ENCODE peak calls at places on chromosome 1, in six cellular contexts. One of them, this sample, is unnamed.
A peak's percentile ranks its signal among the peaks of the same experiment; 100 is the strongest.

GRCh38 chr1:35707253-35708178 is 11.2 kb downstream of the C1orf216 start:
- DNase-seq in CD8-positive, alpha-beta T cell: peak; percentile 53
- DNase-seq in Calu3: peak; percentile 45
- DNase-seq in transverse colon: peak; percentile 35
- DNase-seq in heart right ventricle: peak; percentile 18
- DNase-seq in HL-60: no peak
- DNase-seq in this sample: peak; percentile 43

GRCh38 chr1:177566495-177566894 is 395.7 kb downstream of the BRINP2 start:
- DNase-seq in CD8-positive, alpha-beta T cell: no peak
- DNase-seq in Calu3: no peak
- DNase-seq in transverse colon: peak; percentile 13
- DNase-seq in heart right ventricle: no peak
- DNase-seq in HL-60: no peak
- DNase-seq in this sample: no peak

GRCh38 chr1:65170511-65171142 is 22.6 kb downstream of the AK4 start:
- DNase-seq in CD8-positive, alpha-beta T cell: no peak
- DNase-seq in Calu3: no peak
- DNase-seq in transverse colon: peak; percentile 35
- DNase-seq in heart right ventricle: no peak
- DNase-seq in HL-60: peak; percentile 90
- DNase-seq in this sample: no peak

GRCh38 chr1:234977891-234978396 is 150.7 kb downstream of the TOMM20 start:
- DNase-seq in CD8-positive, alpha-beta T cell: no peak
- DNase-seq in Calu3: no peak
- DNase-seq in transverse colon: no peak
- DNase-seq in heart right ventricle: no peak
- DNase-seq in HL-60: no peak
- DNase-seq in this sample: no peak

GRCh38 chr1:166836733-166837132 is 2.5 kb upstream of the POGK start:
- DNase-seq in CD8-positive, alpha-beta T cell: no peak
- DNase-seq in Calu3: no peak
- DNase-seq in transverse colon: no peak
- DNase-seq in heart right ventricle: no peak
- DNase-seq in HL-60: no peak
- DNase-seq in this sample: no peak

GRCh38 chr1:103250441-103250861 is 142.1 kb upstream of the COL11A1 start:
- DNase-seq in CD8-positive, alpha-beta T cell: no peak
- DNase-seq in Calu3: no peak
- DNase-seq in transverse colon: no peak
- DNase-seq in heart right ventricle: no peak
- DNase-seq in HL-60: no peak
- DNase-seq in this sample: no peak

GRCh38 chr1:89609781-89610456 is 23.0 kb upstream of the LRRC8C start:
- DNase-seq in CD8-positive, alpha-beta T cell: no peak
- DNase-seq in Calu3: no peak
- DNase-seq in transverse colon: no peak
- DNase-seq in heart right ventricle: peak; percentile 25
- DNase-seq in HL-60: no peak
- DNase-seq in this sample: no peak

GRCh38 chr1:196071452-196071851 is 536.8 kb downstream of the KCNT2 start:
- DNase-seq in CD8-positive, alpha-beta T cell: no peak
- DNase-seq in Calu3: no peak
- DNase-seq in transverse colon: no peak
- DNase-seq in heart right ventricle: no peak
- DNase-seq in HL-60: no peak
- DNase-seq in this sample: no peak

DNA sequence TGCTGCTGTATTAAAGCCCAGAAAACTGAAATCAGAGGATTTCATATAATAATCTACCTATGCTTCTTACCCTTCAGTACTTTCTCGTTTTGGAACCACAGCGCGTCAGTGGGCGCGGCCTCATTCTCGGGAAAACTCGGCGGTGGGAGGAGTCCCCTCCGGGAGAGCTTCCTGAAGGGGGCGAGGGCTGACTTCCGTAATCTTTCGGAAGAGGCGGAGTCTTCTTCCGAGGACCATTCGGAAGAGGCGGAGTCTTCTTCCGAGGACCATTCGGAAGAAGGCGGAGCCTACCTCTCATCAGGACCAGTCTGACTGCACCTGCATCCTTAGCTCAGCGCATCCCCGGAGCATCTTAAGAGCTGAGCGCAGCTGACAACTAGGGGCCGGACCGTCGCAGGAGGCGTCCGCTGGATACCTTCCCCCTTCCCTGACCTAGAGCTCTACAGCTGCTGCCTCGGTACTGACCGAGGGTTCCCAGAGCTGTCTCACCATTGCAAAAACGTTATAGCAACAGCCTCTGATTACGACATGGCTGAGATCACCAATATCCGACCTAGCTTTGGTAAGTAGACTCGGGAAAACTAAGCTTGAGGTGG is at the start of gene SYT11:
- DNase-seq in CD8-positive, alpha-beta T cell: peak; percentile 93
- DNase-seq in Calu3: peak; percentile 97
- DNase-seq in transverse colon: peak; percentile 96
- DNase-seq in heart right ventricle: peak; percentile 95
- DNase-seq in HL-60: peak; percentile 98
- DNase-seq in this sample: peak; percentile 90
- TF ChIP-seq CTCF in CD8-positive, alpha-beta T cell: no peak
- TF ChIP-seq CTCF in Calu3: no peak
- TF ChIP-seq CTCF in transverse colon: no peak
- TF ChIP-seq CTCF in heart right ventricle: no peak
- TF ChIP-seq CTCF in HL-60: no peak
- TF ChIP-seq CTCF in this sample: no peak

DNA sequence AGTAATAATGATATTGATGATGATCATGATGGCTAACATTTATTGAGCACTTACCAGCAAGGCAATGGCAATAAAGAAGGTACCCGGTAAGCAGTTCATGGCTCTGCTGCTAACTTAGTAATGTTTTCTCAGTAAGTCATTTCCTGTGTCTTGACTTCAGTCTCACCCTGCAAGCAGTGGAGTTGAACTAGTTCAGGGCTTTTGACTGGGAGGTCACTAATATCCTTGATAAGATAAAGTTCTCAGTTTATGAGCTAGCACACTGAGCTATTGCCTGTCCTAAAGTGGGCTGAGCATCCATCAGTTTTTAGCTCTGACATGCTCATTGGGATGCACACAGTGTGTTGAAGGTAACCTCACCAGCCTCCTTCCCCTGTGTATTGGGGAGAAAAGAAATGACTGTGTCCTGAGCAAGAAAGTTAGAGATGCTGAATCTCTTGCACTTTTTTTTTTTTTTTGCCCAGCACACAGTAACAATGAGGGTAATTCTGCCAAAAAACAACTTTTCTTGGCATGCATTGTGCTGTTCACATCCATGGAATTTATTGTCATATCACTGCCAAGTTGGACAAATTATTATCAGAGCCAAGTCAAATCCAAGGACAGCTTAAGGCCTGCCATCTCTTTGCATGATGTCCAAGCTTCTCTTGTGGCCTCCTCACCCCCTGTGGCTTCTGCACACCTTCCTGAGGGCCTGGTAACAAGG is 55.5 kb upstream of the GADD45A start:
- DNase-seq in CD8-positive, alpha-beta T cell: no peak
- DNase-seq in Calu3: no peak
- DNase-seq in transverse colon: no peak
- DNase-seq in heart right ventricle: no peak
- DNase-seq in HL-60: no peak
- DNase-seq in this sample: no peak
- TF ChIP-seq CTCF in CD8-positive, alpha-beta T cell: no peak
- TF ChIP-seq CTCF in Calu3: no peak
- TF ChIP-seq CTCF in transverse colon: no peak
- TF ChIP-seq CTCF in heart right ventricle: no peak
- TF ChIP-seq CTCF in HL-60: no peak
- TF ChIP-seq CTCF in this sample: no peak

DNA sequence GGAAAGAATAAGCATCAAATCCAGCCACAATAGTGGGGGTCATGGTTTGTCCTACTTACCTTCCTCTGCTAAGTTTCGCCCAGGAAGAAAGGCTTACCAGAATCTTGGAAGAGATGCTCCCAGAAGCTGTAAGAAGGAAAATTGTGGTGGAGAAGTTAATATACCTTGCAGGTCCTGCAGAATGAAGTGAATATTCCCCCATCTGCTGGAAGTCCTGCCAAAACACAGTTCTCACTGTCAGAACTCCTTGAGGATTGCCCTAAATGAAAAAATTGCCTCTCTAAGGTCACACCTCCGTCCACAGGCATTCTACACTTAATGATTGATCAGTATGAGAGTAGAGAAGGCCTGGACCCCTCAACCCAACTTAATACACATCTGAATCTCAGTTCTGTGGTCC is 78.4 kb upstream of the RGS21 start:
- DNase-seq in CD8-positive, alpha-beta T cell: no peak
- DNase-seq in Calu3: no peak
- DNase-seq in transverse colon: no peak
- DNase-seq in heart right ventricle: no peak
- DNase-seq in HL-60: no peak
- DNase-seq in this sample: no peak
- TF ChIP-seq CTCF in CD8-positive, alpha-beta T cell: no peak
- TF ChIP-seq CTCF in Calu3: no peak
- TF ChIP-seq CTCF in transverse colon: no peak
- TF ChIP-seq CTCF in heart right ventricle: no peak
- TF ChIP-seq CTCF in HL-60: no peak
- TF ChIP-seq CTCF in this sample: no peak

DNA sequence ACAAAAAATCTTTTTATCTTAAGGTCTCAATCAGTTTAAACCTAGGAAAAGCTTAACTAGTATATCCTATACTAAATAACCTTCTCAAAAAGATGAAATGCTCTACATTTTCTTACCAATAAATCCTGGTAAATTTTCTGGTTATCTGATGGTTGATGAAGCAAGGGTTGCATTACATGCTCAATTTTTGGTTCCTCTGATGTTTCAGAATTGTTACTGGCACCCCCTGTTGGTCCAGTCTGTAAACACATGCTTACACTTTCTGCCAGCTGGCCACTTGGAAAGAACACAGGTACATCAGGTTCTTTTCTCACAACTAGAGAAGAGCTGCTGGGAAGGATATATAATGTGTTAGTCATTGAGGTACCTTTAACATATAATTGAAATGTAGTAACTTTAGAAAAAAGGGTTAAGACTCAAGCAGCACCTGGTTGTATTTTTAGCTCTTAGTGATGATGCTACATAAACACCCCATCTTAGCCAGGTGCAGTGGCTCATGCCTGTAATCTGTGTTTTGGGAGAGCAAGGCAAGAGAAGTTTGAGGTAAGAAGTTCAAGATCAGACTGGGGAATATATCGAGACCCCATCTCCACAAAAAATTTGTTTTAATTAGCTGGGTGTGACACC is 30.9 kb upstream of the TAL1 start:
- DNase-seq in CD8-positive, alpha-beta T cell: peak; percentile 22
- DNase-seq in Calu3: peak; percentile 64
- DNase-seq in transverse colon: peak; percentile 53
- DNase-seq in heart right ventricle: no peak
- DNase-seq in HL-60: peak; percentile 23
- DNase-seq in this sample: no peak
- TF ChIP-seq CTCF in CD8-positive, alpha-beta T cell: peak; percentile 45
- TF ChIP-seq CTCF in Calu3: peak; percentile 63
- TF ChIP-seq CTCF in transverse colon: peak; percentile 56
- TF ChIP-seq CTCF in heart right ventricle: peak; percentile 72
- TF ChIP-seq CTCF in HL-60: peak; percentile 56
- TF ChIP-seq CTCF in this sample: peak; percentile 65

GRCh38 chr1:193183019-193183643 is 3.3 kb downstream of the B3GALT2 start:
- DNase-seq in CD8-positive, alpha-beta T cell: no peak
- DNase-seq in Calu3: peak; percentile 39
- DNase-seq in transverse colon: no peak
- DNase-seq in heart right ventricle: no peak
- DNase-seq in HL-60: peak; percentile 14
- DNase-seq in this sample: no peak
- TF ChIP-seq CTCF in CD8-positive, alpha-beta T cell: peak; percentile 99
- TF ChIP-seq CTCF in Calu3: peak; percentile 65
- TF ChIP-seq CTCF in transverse colon: peak; percentile 78
- TF ChIP-seq CTCF in heart right ventricle: peak; percentile 77
- TF ChIP-seq CTCF in HL-60: peak; percentile 66
- TF ChIP-seq CTCF in this sample: peak; percentile 96

DNA sequence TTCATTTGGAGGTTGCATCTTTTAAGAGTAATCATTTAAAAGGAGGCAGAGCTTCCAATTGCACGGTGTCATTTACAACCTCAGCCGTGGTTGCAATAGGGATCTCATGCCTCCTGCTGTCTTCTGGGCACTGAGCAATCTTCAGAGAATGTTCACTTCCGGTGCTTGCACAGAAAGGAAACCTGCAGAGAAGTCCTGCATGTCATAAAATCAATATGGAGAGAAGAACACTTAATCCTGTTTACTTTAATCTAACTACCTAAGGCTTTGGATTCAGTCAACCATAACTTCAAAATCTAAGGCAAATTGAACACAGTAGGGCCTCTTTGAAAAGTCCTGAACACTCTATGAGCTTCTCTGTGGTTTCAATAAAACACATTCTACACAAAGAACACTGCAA is 11.3 kb upstream of the MAP10 start:
- DNase-seq in CD8-positive, alpha-beta T cell: no peak
- DNase-seq in Calu3: peak; percentile 10
- DNase-seq in transverse colon: peak; percentile 32
- DNase-seq in heart right ventricle: no peak
- DNase-seq in HL-60: peak; percentile 11
- DNase-seq in this sample: no peak
- TF ChIP-seq CTCF in CD8-positive, alpha-beta T cell: no peak
- TF ChIP-seq CTCF in Calu3: no peak
- TF ChIP-seq CTCF in transverse colon: peak; percentile 18
- TF ChIP-seq CTCF in heart right ventricle: peak; percentile 19
- TF ChIP-seq CTCF in HL-60: no peak
- TF ChIP-seq CTCF in this sample: no peak

DNA sequence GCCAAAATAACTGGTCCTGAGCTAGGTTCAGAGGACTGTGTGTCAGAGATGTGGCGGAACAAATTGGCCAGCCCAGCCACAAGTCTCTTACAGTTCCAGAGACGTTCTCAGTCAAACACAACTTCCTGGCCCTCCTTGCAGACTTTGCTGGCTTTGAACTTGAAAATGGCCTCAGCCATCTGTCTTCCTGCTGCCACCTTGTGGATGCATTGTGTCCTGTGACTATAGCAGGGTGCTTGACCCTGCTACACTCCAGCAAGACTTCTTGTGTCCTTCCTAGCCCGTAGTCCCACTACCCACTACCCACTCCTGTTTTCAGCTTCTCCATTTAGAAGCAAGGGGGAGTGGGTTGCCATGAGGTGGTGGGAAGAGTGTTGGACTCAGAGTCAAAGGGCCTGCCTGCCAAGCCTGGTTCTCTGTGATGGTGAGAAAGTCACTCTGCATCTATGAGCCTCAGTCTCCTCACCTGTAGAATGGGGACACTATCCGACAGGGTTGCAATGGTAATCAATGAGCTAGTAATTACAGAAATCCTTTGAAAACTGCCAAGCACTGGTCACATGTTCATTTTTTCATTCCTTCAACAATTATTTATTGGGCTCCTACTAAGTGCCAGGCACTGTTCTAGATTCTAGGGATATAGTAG is 109.9 kb downstream of the IGSF21 start:
- DNase-seq in CD8-positive, alpha-beta T cell: no peak
- DNase-seq in Calu3: peak; percentile 17
- DNase-seq in transverse colon: peak; percentile 39
- DNase-seq in heart right ventricle: no peak
- DNase-seq in HL-60: no peak
- DNase-seq in this sample: no peak
- TF ChIP-seq CTCF in CD8-positive, alpha-beta T cell: no peak
- TF ChIP-seq CTCF in Calu3: no peak
- TF ChIP-seq CTCF in transverse colon: peak; percentile 42
- TF ChIP-seq CTCF in heart right ventricle: peak; percentile 40
- TF ChIP-seq CTCF in HL-60: peak; percentile 18
- TF ChIP-seq CTCF in this sample: no peak